ENCODE peak calls at places on chromosomes 12 and 14, in four cellular contexts. T is lung, K is IMR-90, O is tibial nerve. U is an unnamed sample.

GRCh38 chr12:51048601-51049369 is 658 bp downstream of the LETMD1 start:
- DNase-seq in T (no peak), K (no peak), O (no peak), U (no peak)

GRCh38 chr14:67221248-67221981 is 19.8 kb upstream of the PALS1 start:
- DNase-seq in T (no peak), K (peak; percentile 80), O (no peak), U (no peak)

GRCh38 chr12:94561943-94562411 is 88.4 kb downstream of the TMCC3 start:
- DNase-seq in T (no peak), K (no peak), O (no peak), U (no peak)

GRCh38 chr12:43105426-43105981 is 446.5 kb downstream of the ADAMTS20 start:
- DNase-seq in T (no peak), K (no peak), O (no peak), U (no peak)

GRCh38 chr14:65704850-65705249 is 292.3 kb downstream of the FUT8 start:
- DNase-seq in T (no peak), K (no peak), O (no peak), U (no peak)

GRCh38 chr14:99188721-99189120 is 83.3 kb downstream of the BCL11B start:
- DNase-seq in T (no peak), K (no peak), O (no peak), U (no peak)

GRCh38 chr14:100824156-100824555 is 1.8 kb upstream of the MEG3 start:
- DNase-seq in T (no peak), K (peak; percentile 49), O (peak; percentile 18), U (no peak)

GRCh38 chr14:97077253-97077653 is 280.1 kb downstream of the VRK1 start:
- DNase-seq in T (no peak), K (no peak), O (peak; percentile 16), U (no peak)

GRCh38 chr12:39618701-39619100 is 902 bp downstream of the ABCD2 start:
- DNase-seq in T (no peak), K (no peak), O (no peak), U (no peak)

GRCh38 chr14:60963761-60964160 is 17.1 kb downstream of the TRMT5 start:
- DNase-seq in T (no peak), K (no peak), O (no peak), U (no peak)
- H3K4me1 ChIP-seq in T (no peaks in the 10 kb centered on the region), K (peaks cover 10% of the 10 kb centered on the region), O (no peaks in the 10 kb centered on the region), U (no peaks in the 10 kb centered on the region)

GRCh38 chr12:64352181-64352580 is 38.4 kb downstream of the C12orf56 start:
- DNase-seq in T (no peak), K (no peak), O (no peak), U (no peak)
- TF ChIP-seq CTCF in T (no peak), K (no peak), O (no peak), U (no peak)

GRCh38 chr14:91255026-91255695 is 10.7 kb upstream of the GPR68 start:
- DNase-seq in T (no peak), K (no peak), O (no peak), U (no peak)
- H3K4me3 ChIP-seq in T (no peak overlapping the region), K (no peak overlapping the region), O (no peak overlapping the region), U (no peak overlapping the region)

GRCh38 chr14:103028772-103029171 is 28.6 kb downstream of the CDC42BPB start:
- DNase-seq in T (no peak), K (no peak), O (no peak), U (no peak)
- H3K4me1 ChIP-seq in T (peaks cover 14% of the 10 kb centered on the region), K (peaks cover 16% of the 10 kb centered on the region), O (no peaks in the 10 kb centered on the region), U (no peaks in the 10 kb centered on the region)

GRCh38 chr12:130461868-130462557 is 124.3 kb downstream of the PIWIL1 start:
- DNase-seq in T (no peak), K (no peak), O (no peak), U (no peak)
- TF ChIP-seq CTCF in T (no peak), K (no peak), O (no peak), U (no peak)

GRCh38 chr12:130870442-130871285 is 1.2 kb upstream of the RAN start:
- DNase-seq in T (peak; percentile 78), K (peak; percentile 83), O (peak; percentile 35), U (peak; percentile 34)
- H3K4me3 ChIP-seq in T (no peak overlapping the region), K (no peak overlapping the region), O (peak overlapping the region; percentile 69), U (peak overlapping the region; percentile 82)

DNA sequence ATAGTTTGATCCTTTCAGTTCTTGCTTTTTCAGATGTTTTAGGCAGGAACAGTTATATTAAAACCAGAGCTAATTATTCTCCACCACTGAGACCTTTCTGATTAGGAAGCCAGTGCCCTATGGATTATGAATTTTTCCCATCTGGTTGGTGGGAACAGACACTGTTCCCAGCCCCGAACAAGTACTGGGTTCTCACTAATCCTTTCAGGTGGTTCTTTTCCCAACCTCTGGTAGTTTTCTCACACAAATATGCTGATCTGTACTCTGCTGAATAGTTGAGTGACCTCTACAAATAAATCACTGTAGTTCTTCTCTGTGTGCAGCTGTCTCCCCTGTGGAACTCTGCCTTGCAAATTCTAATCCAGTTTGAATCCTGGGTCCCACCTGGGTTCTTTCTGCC is 91.0 kb upstream of the DYNC1H1 start:
- DNase-seq in T (no peak), K (no peak), O (no peak), U (no peak)
- H3K4me1 ChIP-seq in T (peaks cover 11% of the 10 kb centered on the region), K (peaks cover 6% of the 10 kb centered on the region), O (peaks cover 14% of the 10 kb centered on the region), U (peaks cover 53% of the 10 kb centered on the region)

GRCh38 chr14:50198503-50198902 is 32.9 kb downstream of the SOS2 start:
- DNase-seq in T (no peak), K (no peak), O (no peak), U (no peak)
- TF ChIP-seq CTCF in T (no peak), K (no peak), O (no peak), U (no peak)

GRCh38 chr14:69226178-69226577 is 33.8 kb upstream of the GALNT16 start:
- DNase-seq in T (no peak), K (no peak), O (no peak), U (no peak)
- H3K4me3 ChIP-seq in T (no peak overlapping the region), K (no peak overlapping the region), O (no peak overlapping the region), U (no peak overlapping the region)

DNA sequence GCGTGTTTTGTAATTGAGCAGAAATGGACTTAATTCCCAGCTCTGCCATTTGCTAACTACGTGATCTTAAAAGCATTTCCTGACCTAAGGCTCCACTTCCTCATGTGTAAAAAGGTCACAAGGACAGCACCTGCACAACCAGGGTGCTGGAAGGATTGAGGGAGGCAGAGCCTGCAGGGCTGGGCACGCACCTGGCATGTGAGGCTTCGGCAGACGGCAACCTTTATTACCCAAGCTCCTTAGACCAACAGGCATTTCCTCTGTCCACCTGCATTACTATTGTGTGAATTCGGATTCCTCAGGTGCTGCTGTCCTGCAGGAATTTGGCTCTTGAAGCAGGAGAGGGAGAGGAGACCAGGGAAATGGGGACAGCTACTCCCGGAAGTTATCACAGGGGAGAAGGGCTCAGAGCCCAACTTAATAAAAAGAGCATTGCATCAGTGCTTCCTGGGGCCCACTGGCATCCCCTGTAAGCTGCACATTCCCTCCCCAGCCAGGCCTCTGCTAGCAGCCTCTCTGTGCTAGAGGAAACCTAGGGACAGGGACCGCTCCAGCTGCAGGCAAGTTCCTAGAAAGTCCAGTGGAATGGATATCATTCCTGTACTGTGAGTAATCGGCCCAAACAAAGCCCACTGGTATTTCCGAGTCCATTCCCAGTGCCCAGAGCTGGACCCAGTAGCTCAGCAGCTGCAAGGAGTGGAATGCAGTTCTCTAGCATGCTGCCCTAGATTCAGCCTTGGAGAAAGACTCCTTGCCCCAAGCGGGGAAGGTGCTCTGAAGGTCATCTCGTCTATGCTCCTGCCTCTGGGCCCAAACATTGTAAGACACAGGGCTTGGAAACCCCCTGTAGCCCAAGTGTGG is 157.1 kb upstream of the CCND2 start:
- DNase-seq in T (no peak), K (peak; percentile 82), O (no peak), U (no peak)
- H3K4me1 ChIP-seq in T (peaks cover 5% of the 10 kb centered on the region), K (peaks cover 17% of the 10 kb centered on the region), O (peaks cover 22% of the 10 kb centered on the region), U (peaks cover 27% of the 10 kb centered on the region)